ENCODE peak calls at places on chromosomes 12 and 14, in four cellular contexts. F, V, G and O are unnamed samples.

GRCh38 chr12:65876898-65877721 is 52.8 kb downstream of the HMGA2 start:
- DNase-seq in G (no peak), F (no peak), V (no peak), O (no peak)

GRCh38 chr12:73547421-73547820 is 990.2 kb upstream of the ATXN7L3B start:
- DNase-seq in F (no peak), V (no peak), G (no peak), O (no peak)

GRCh38 chr12:100827901-100828520 is 33.4 kb downstream of the ANO4 start:
- DNase-seq in G (no peak), V (no peak), F (no peak), O (no peak)

GRCh38 chr12:116054280-116054679 is 223.2 kb downstream of the MED13L start:
- DNase-seq in F (no peak), V (no peak), G (no peak), O (no peak)

GRCh38 chr14:105294142-105294597 is 6.6 kb downstream of the BRF1 start:
- DNase-seq in G (no peak), V (no peak), F (peak; percentile 83), O (peak; percentile 83)

GRCh38 chr12:106585862-106586534 is 3.2 kb downstream of the RFX4 start:
- DNase-seq in F (no peak), V (no peak), G (no peak), O (no peak)

GRCh38 chr14:45651906-45652305 is 398.9 kb upstream of the MIS18BP1 start:
- DNase-seq in V (no peak), G (no peak), F (no peak), O (no peak)

GRCh38 chr14:105139212-105139825 is 29.3 kb downstream of the JAG2 start:
- DNase-seq in G (no peak), F (peak; percentile 48), V (no peak), O (no peak)

GRCh38 chr12:119988440-119988787 is 622 bp upstream of the BICDL1 start:
- DNase-seq in F (no peak), G (no peak), V (no peak), O (no peak)

GRCh38 chr14:85233756-85234545 is 296.0 kb upstream of the FLRT2 start:
- DNase-seq in V (no peak), G (no peak), F (no peak), O (no peak)

GRCh38 chr12:50314629-50315312 is 31.5 kb upstream of the LIMA1 start:
- DNase-seq in G (no peak), V (no peak), F (no peak), O (no peak)

GRCh38 chr14:100307215-100308111 is 1.2 kb upstream of the SLC25A29 start:
- DNase-seq in G (peak; percentile 32), V (no peak), F (peak; percentile 84), O (no peak)

GRCh38 chr12:125166046-125166445 is 100.8 kb downstream of the AACS start:
- DNase-seq in G (no peak), V (no peak), F (no peak), O (no peak)

GRCh38 chr12:84508325-84508861 is 404.2 kb downstream of the SLC6A15 start:
- DNase-seq in F (no peak), G (no peak), V (peak; percentile 37), O (no peak)

GRCh38 chr14:82905762-82906161 is 1372.1 kb upstream of the SEL1L start:
- DNase-seq in F (no peak), G (no peak), V (no peak), O (no peak)

GRCh38 chr12:116915326-116915725 is 4.6 kb downstream of the FBXW8 start:
- DNase-seq in G (no peak), F (no peak), V (no peak), O (no peak)

GRCh38 chr12:112537710-112538396 is 119.1 kb downstream of the PTPN11 start:
- DNase-seq in G (no peak), V (no peak), F (no peak), O (no peak)

GRCh38 chr14:52446355-52446754 is 106.0 kb downstream of the TXNDC16 start:
- DNase-seq in F (no peak), G (peak; percentile 39), V (no peak), O (no peak)

GRCh38 chr14:21680072-21680471 is 6.5 kb upstream of the OR4E1 start:
- DNase-seq in G (no peak), V (no peak), F (no peak), O (no peak)

GRCh38 chr12:22333186-22333745 is 1.2 kb downstream of the ST8SIA1 start:
- DNase-seq in G (no peak), V (no peak), F (peak; percentile 54), O (no peak)

GRCh38 chr12:119178544-119179334 is at the start of gene HSPB8:
- DNase-seq in F (peak; percentile 89), V (peak; percentile 89), G (peak; percentile 73), O (peak; percentile 94)

GRCh38 chr12:131826064-131826928 is 1.9 kb upstream of the MMP17 start:
- DNase-seq in G (no peak), V (no peak), F (no peak), O (peak; percentile 7)

GRCh38 chr14:83975435-83976222 is 1554.3 kb upstream of the FLRT2 start:
- DNase-seq in F (no peak), G (no peak), V (no peak), O (peak; percentile 78)

GRCh38 chr12:91766454-91766853 is 379.2 kb downstream of the BTG1 start:
- DNase-seq in G (no peak), F (no peak), V (no peak), O (no peak)

GRCh38 chr12:124398578-124399227 is 103.8 kb downstream of the RFLNA start:
- DNase-seq in G (peak; percentile 60), V (peak; percentile 89), F (no peak), O (no peak)

GRCh38 chr12:108700833-108701450 is 30.4 kb downstream of the CORO1C start:
- DNase-seq in V (no peak), F (no peak), G (no peak), O (no peak)

GRCh38 chr12:23949212-23950010 is at the start of gene SOX5:
- DNase-seq in F (no peak), V (no peak), G (no peak), O (peak; percentile 47)

GRCh38 chr14:77642407-77642806 is 26.0 kb upstream of the SPTLC2 start:
- DNase-seq in G (no peak), F (no peak), V (no peak), O (no peak)

GRCh38 chr14:77641207-77641533 is 24.7 kb upstream of the SPTLC2 start:
- DNase-seq in V (no peak), F (no peak), G (peak; percentile 27), O (no peak)

GRCh38 chr14:77638738-77639137 is 22.3 kb upstream of the SPTLC2 start:
- DNase-seq in V (no peak), G (no peak), F (no peak), O (no peak)

GRCh38 chr14:77645520-77646230 is 29.2 kb upstream of the SPTLC2 start:
- DNase-seq in F (no peak), V (no peak), G (no peak), O (no peak)

GRCh38 chr14:77641534-77642341 is 25.3 kb upstream of the SPTLC2 start:
- DNase-seq in F (peak; percentile 92), G (peak; percentile 76), V (peak; percentile 74), O (peak; percentile 85)
- H3K27ac ChIP-seq in F (peak overlapping the region; percentile 84), G (peak overlapping the region; percentile 60), V (peak overlapping the region; percentile 82), O (peak overlapping the region; percentile 84)

GRCh38 chr14:91417134-91417982 is at the start of gene CCDC88C:
- DNase-seq in G (peak; percentile 82), F (peak; percentile 96), V (peak; percentile 45), O (peak; percentile 65)
- TF ChIP-seq POLR2A in G (no peak), F (no peak), V (no peak), O (no peak)

GRCh38 chr12:13209279-13210021 is 12.9 kb downstream of the EMP1 start:
- DNase-seq in G (no peak), F (no peak), V (no peak), O (no peak)
- TF ChIP-seq CTCF in G (no peak), F (no peak), V (no peak), O (no peak)

GRCh38 chr12:128792881-128793280 is 30.9 kb downstream of the SLC15A4 start:
- DNase-seq in G (no peak), F (peak; percentile 71), V (no peak), O (no peak)

GRCh38 chr12:128790221-128790620 is 33.5 kb downstream of the SLC15A4 start:
- DNase-seq in G (no peak), V (no peak), F (peak; percentile 53), O (no peak)

GRCh38 chr12:128790653-128791373 is 32.9 kb downstream of the SLC15A4 start:
- DNase-seq in V (no peak), G (no peak), F (peak; percentile 66), O (no peak)

GRCh38 chr12:128792398-128792797 is 31.4 kb downstream of the SLC15A4 start:
- DNase-seq in V (no peak), G (no peak), F (peak; percentile 68), O (no peak)

DNA sequence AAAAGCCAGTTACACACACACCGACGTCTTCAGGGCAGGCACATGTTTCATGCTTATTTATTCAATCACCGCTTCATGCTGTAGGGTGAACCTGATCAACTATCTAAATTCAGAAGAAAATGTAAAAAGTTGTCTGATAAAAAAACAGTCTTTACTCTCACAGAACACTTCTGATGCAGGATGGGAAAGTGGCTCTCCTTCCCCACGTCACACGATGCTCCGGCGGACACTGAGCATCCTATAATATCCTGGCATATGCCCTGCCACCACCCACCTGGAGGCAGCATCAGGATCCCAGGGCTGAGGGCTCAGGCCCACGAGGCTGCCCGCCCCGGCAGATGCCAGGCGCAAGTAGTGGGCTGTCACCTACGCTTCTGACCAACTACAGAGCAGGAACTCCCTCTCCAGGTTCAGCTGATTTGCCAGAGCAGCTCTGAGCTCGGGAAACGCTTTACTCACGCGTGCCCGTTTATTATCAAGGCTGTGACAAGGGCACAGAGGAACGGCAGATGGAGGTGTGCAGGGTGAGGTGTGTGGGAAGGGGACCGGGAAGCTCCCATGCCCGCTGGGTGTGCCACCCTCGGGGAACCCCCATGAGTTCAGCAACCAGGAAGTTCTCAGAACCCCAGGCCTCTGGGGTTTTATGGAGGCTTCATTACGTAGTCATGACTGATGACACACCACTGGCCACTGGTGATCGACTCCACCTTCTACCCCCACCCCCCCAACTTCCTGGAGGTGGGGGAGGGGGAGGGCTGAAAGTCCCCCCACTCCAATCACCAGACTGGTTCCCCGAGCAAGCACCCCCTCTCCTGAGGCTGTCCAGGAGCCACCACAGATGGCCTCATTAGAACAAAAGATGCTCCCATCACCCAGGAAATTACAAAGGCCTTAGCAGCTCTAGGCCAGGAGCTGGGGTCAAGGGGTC is 32.1 kb downstream of the SLC15A4 start:
- DNase-seq in V (no peak), F (peak; percentile 72), G (peak; percentile 23), O (no peak)
- H3K27ac ChIP-seq in V (no peak overlapping the region), F (no peak overlapping the region), G (no peak overlapping the region), O (no peak overlapping the region)

GRCh38 chr12:57430117-57430930 is 519 bp downstream of the R3HDM2 start:
- DNase-seq in F (peak; percentile 92), V (no peak), G (no peak), O (peak; percentile 54)
- TF ChIP-seq POLR2A in F (no peak), V (no peak), G (no peak), O (no peak)

GRCh38 chr14:55138091-55138490 is 9.0 kb downstream of the LGALS3 start:
- DNase-seq in G (no peak), V (no peak), F (no peak), O (no peak)
- TF ChIP-seq CTCF in G (no peak), V (no peak), F (no peak), O (peak; percentile 12)

DNA sequence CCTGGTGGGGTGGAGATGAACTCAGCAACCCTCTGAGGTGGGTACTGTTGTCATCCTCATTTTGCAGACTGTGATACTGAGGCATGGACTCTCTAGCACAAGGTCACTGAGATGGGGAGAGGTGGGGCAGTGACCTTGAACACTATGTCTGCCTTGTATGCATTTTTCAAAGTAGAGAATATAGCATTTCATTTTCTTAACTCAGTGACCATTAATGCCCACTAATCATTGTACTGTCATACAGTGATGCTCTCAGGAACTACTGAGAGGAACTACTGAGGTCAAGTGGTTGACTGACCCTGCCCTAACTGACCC is 2.1 kb downstream of the L3HYPDH start:
- DNase-seq in V (no peak), G (no peak), F (no peak), O (no peak)
- H3K27ac ChIP-seq in V (peak overlapping the region; percentile 95), G (peak overlapping the region; percentile 96), F (peak overlapping the region; percentile 26), O (peak overlapping the region; percentile 91)